ENCODE peak calls at places on chromosomes 3 and 15, in ten cellular contexts. P is stomach, K is transverse colon, J is K562, U is sigmoid colon, A is breast epithelium, E is HepG2, D is esophagus muscularis mucosa, Q is GM23338, F is Panc1. N is an unnamed sample.

GRCh38 chr15:98286831-98287230 is 326.3 kb downstream of the ARRDC4 start:
- DNase-seq in D (no peak), U (no peak), F (no peak), E (no peak), K (no peak), J (no peak), Q (no peak), A (no peak), P (no peak), N (no peak)

GRCh38 chr3:154089416-154090115 is 31.6 kb upstream of the ARHGEF26 start:
- DNase-seq in J (no peak), F (no peak), Q (no peak), A (no peak), P (no peak), D (no peak), E (no peak), U (no peak), K (no peak), N (no peak)

GRCh38 chr15:57541805-57542504 is 49.7 kb upstream of the MYZAP start:
- DNase-seq in A (peak), U (peak), D (no peak), P (peak), K (peak), F (no peak), E (peak), Q (peak), J (peak), N (no peak)

GRCh38 chr3:69142090-69142489 is 19.7 kb upstream of the LMOD3 start:
- DNase-seq in U (no peak), K (no peak), P (no peak), E (no peak), A (no peak), J (no peak), F (no peak), Q (no peak), D (no peak), N (no peak)

GRCh38 chr3:41405466-41405865 is 206.2 kb downstream of the CTNNB1 start:
- DNase-seq in U (no peak), E (no peak), F (no peak), Q (no peak), K (no peak), A (no peak), P (no peak), D (no peak), J (no peak), N (no peak)

GRCh38 chr3:106068795-106069194 is 200.0 kb upstream of the CBLB start:
- DNase-seq in Q (no peak), K (no peak), J (no peak), F (no peak), P (no peak), E (no peak), D (no peak), U (no peak), A (no peak), N (no peak)

GRCh38 chr15:47377465-47377864 is 339.8 kb upstream of the SEMA6D start:
- DNase-seq in J (no peak), Q (no peak), U (no peak), K (no peak), D (no peak), E (no peak), F (no peak), P (no peak), A (no peak), N (no peak)

GRCh38 chr3:134594236-134594825 is 56.5 kb downstream of the KY start:
- DNase-seq in U (no peak), K (no peak), J (no peak), P (no peak), F (no peak), Q (no peak), E (no peak), A (no peak), D (peak), N (no peak)

GRCh38 chr3:54773251-54773650 is 154.6 kb downstream of the LRTM1 start:
- DNase-seq in U (no peak), F (no peak), Q (no peak), E (no peak), P (no peak), A (no peak), J (no peak), D (peak), K (no peak), N (no peak)

GRCh38 chr15:40096094-40096876 is 12.4 kb downstream of the BMF start:
- DNase-seq in F (no peak), U (no peak), J (no peak), K (no peak), A (no peak), D (no peak), Q (no peak), E (no peak), P (no peak), N (no peak)
- TF ChIP-seq POLR2AphosphoS5 in F (no peak), U (no peak), J (no peak), K (no peak), A (no peak), D (no peak), Q (no peak), E (no peak), P (no peak), N (no peak)

GRCh38 chr15:72728821-72729220 is 42.8 kb downstream of the BBS4 start:
- DNase-seq in D (peak), Q (no peak), P (no peak), E (no peak), F (no peak), A (no peak), K (no peak), U (no peak), J (no peak), N (no peak)

GRCh38 chr15:72737723-72738122 is 45.8 kb downstream of the ADPGK start:
- DNase-seq in J (no peak), P (no peak), K (no peak), D (peak), E (no peak), A (no peak), F (no peak), Q (no peak), U (no peak), N (no peak)

GRCh38 chr15:72735111-72735510 is 48.4 kb downstream of the ADPGK start:
- DNase-seq in K (no peak), F (no peak), Q (no peak), D (peak), J (no peak), U (no peak), A (no peak), E (no peak), P (no peak), N (no peak)

GRCh38 chr15:72733941-72734738 is 48.1 kb downstream of the BBS4 start:
- DNase-seq in U (no peak), P (no peak), A (no peak), F (no peak), E (no peak), Q (no peak), J (no peak), K (no peak), D (peak), N (no peak)

DNA sequence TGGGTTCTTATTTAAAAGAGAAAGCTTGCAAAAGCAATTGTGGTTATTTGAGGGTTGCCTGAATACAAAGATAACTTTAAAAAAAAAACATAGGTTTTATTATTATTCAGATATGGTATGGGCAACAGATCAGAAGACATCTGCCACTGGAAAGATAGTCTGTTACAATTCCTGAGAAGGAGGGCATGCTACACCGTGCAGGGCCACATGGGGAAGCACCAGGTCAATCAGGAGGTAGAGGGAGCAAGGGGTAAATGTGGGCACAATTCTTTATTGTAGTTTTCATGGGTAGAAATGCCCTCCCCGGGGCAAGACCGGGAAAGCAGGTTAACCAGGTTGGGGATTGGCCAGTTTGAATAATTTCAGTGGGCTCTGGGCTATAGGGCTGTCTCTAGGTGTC is 46.5 kb downstream of the BBS4 start:
- DNase-seq in P (no peak), U (no peak), Q (peak), K (no peak), A (no peak), J (no peak), D (no peak), F (no peak), E (no peak), N (no peak)
- TF ChIP-seq CTCF in P (no peak), U (no peak), Q (peak), K (no peak), A (no peak), J (no peak), D (no peak), F (no peak), E (no peak), N (no peak)

DNA sequence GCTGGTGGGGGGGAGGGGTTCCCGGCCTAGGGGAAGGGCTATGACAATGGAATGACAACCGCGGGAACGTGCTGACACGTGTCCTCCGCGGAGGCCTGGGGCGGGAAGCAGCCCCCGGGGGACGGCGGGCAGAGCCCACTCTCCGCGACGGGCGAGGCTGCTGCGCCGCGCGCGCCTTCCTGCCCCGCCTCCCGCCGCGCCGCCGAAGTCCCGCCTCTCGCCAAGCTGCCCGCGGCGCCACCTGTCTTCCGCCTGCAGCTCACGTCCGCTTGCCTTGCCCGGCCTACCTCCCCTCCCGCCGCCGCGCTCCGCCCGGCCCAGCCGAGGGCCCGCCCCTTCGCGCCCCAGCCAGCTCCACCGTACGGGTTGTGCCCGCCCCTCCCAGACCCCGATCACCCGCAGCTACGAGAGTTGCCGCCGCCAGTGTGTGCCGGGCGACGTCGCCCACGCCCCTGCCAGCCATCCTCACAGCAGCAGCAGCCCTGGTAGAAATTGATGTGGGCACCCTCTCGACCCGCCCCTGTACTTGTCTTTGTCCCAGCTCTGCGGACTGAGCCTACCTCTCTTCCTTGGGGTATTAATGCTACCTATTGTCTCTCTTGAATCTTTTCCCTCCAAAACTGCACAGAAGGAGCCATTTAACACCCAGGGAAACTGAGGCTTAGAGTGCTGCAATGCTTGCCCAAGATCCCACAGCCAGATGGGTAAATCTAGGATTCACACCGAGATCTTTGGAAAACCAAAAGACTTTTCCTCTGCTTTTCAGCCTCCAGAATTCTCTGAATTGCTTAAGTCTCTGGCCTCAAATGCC is at the start of gene PARP16:
- DNase-seq in P (peak), D (peak), F (no peak), A (peak), K (peak), Q (peak), U (peak), J (peak), E (peak), N (peak)
- TF ChIP-seq POLR2AphosphoS5 in P (peak), D (peak), F (peak), A (peak), K (peak), Q (peak), U (peak), J (peak), E (peak), N (peak)

GRCh38 chr3:155354658-155355057 is 61.2 kb upstream of the STRIT1 start:
- DNase-seq in J (no peak), K (no peak), F (no peak), A (no peak), E (peak), D (no peak), Q (no peak), U (no peak), P (no peak), N (no peak)

GRCh38 chr3:155347901-155348300 is 54.4 kb upstream of the STRIT1 start:
- DNase-seq in D (no peak), J (no peak), E (no peak), P (no peak), F (no peak), A (no peak), K (no peak), Q (no peak), U (no peak), N (no peak)

GRCh38 chr3:155356594-155357370 is 63.3 kb upstream of the STRIT1 start:
- DNase-seq in P (no peak), U (no peak), K (no peak), F (no peak), Q (peak), D (no peak), J (peak), E (peak), A (no peak), N (no peak)

DNA sequence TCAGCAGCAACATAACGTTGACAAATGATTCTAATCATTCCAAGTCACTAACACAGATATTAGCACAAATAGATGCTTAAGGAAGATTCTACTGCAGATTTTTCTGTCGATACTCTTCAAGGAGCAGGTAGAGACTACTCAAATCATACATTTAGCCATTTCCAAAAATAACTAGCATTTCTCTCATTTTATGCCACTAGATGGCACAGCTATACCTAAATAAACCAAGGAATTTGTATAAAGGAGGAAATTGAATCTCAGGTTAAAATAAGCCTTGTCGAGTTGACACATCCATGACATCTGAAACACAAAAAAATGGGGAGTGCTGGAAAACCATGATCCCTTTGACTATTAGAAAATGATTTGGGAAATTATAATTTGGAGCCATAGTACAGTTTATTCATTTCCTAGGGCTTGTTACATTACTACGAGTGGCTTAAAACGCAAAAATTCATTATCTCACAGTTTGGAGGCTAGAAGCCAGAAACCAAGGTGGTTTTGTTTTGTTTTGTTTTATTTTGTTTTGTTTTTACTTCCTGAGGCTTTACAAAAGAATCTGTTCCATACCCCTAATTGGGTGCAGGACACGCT is 59.5 kb upstream of the STRIT1 start:
- DNase-seq in E (peak), F (peak), Q (peak), K (no peak), U (no peak), J (peak), D (no peak), A (no peak), P (no peak), N (no peak)
- TF ChIP-seq CTCF in E (peak), F (peak), Q (peak), K (peak), U (peak), J (peak), D (peak), A (no peak), P (peak), N (peak)

GRCh38 chr15:93986400-93986984 is 244.9 kb upstream of the MCTP2 start:
- DNase-seq in Q (no peak), A (no peak), U (no peak), K (no peak), D (no peak), P (no peak), J (no peak), E (no peak), F (no peak), N (no peak)

GRCh38 chr15:93985925-93986324 is 245.4 kb upstream of the MCTP2 start:
- DNase-seq in J (no peak), D (no peak), U (no peak), K (no peak), P (no peak), E (no peak), F (no peak), Q (no peak), A (no peak), N (no peak)

GRCh38 chr15:93987068-93987467 is 244.3 kb upstream of the MCTP2 start:
- DNase-seq in F (no peak), D (no peak), U (no peak), J (no peak), E (no peak), Q (no peak), K (no peak), P (no peak), A (no peak), N (no peak)

GRCh38 chr15:93983501-93983900 is 247.9 kb upstream of the MCTP2 start:
- DNase-seq in Q (no peak), E (no peak), D (no peak), U (no peak), K (no peak), P (no peak), F (no peak), A (no peak), J (no peak), N (no peak)

DNA sequence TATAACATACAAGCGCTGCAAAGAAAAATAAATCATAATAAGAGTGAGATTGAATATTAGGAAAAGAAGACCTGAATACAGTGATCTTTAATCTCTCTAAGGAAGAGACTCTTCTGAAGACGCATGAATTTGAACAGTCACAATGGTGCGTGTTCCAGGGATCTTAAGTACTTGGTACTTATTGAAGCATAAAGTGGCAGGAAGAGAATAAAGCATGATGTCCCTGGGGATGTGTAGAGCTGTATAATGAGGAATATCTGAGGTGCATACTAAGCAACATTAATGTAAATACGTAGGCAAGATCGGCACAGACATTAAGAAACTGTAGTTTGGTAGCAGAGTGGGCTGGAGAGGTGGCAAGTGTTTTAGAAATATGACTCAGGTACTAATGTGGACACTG is 246.2 kb upstream of the MCTP2 start:
- DNase-seq in P (no peak), E (no peak), F (no peak), D (no peak), Q (no peak), U (no peak), J (no peak), K (no peak), A (no peak), N (no peak)
- TF ChIP-seq POLR2AphosphoS5 in P (no peak), E (no peak), F (no peak), D (no peak), Q (no peak), U (no peak), J (no peak), K (no peak), A (no peak), N (no peak)

GRCh38 chr15:74725845-74726773 is 781 bp upstream of the CYP1A1 start:
- DNase-seq in F (no peak), D (no peak), K (peak), A (no peak), P (peak), U (no peak), E (peak), Q (peak), J (no peak), N (peak)
- TF ChIP-seq CTCF in F (no peak), D (no peak), K (no peak), A (no peak), P (no peak), U (no peak), E (peak), Q (peak), J (no peak), N (no peak)

GRCh38 chr3:85837402-85837801 is 878.6 kb downstream of the CADM2 start:
- DNase-seq in Q (no peak), E (no peak), P (no peak), U (no peak), J (no peak), A (no peak), F (no peak), D (no peak), K (no peak), N (no peak)
- TF ChIP-seq POLR2AphosphoS5 in Q (no peak), E (no peak), P (no peak), U (no peak), J (no peak), A (no peak), F (no peak), D (no peak), K (no peak), N (no peak)

GRCh38 chr3:56314842-56315241 is 153.4 kb downstream of the ERC2 start:
- DNase-seq in P (no peak), J (no peak), F (no peak), Q (peak), K (no peak), A (peak), U (no peak), E (no peak), D (no peak), N (no peak)
- TF ChIP-seq CTCF in P (no peak), J (no peak), F (no peak), Q (no peak), K (no peak), A (no peak), U (no peak), E (no peak), D (no peak), N (no peak)

GRCh38 chr15:36502509-36502908 is 76.9 kb upstream of the CDIN1 start:
- DNase-seq in K (no peak), J (no peak), A (no peak), E (no peak), U (no peak), D (no peak), F (no peak), P (no peak), Q (no peak), N (no peak)

GRCh38 chr15:36498401-36498800 is 81.0 kb upstream of the CDIN1 start:
- DNase-seq in K (no peak), D (no peak), P (no peak), J (no peak), A (no peak), U (no peak), Q (no peak), F (no peak), E (no peak), N (no peak)

GRCh38 chr15:36498922-36499321 is 80.5 kb upstream of the CDIN1 start:
- DNase-seq in K (no peak), E (no peak), U (no peak), Q (no peak), F (no peak), A (no peak), P (no peak), J (no peak), D (no peak), N (no peak)

GRCh38 chr15:36499751-36500389 is 79.6 kb upstream of the CDIN1 start:
- DNase-seq in D (no peak), A (no peak), E (no peak), J (no peak), K (no peak), P (no peak), U (no peak), F (no peak), Q (no peak), N (no peak)

GRCh38 chr15:36501063-36501678 is 78.3 kb upstream of the CDIN1 start:
- DNase-seq in D (no peak), U (no peak), J (peak), F (peak), A (no peak), E (peak), Q (peak), P (no peak), K (no peak), N (peak)
- TF ChIP-seq POLR2AphosphoS5 in D (no peak), U (no peak), J (no peak), F (no peak), A (no peak), E (no peak), Q (no peak), P (no peak), K (no peak), N (no peak)

DNA sequence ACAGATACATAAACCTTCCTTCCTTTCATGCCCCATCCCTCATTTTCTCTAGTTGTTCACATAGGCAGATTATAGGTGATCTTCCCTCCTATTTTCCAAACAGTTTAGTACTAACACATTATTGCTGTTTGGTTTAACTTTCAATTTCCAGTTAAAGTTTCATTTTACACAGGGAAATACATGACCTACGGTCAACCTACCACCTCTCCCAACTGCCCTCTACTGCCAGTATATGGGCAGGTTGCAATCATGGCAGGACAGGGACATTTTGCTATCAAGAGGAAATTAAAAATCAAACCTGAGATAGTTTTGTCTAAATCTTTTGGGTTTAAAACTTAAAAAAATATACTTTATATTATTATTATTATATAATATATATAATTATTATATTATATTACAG is 26.1 kb upstream of the TFDP2 start:
- DNase-seq in U (no peak), K (no peak), A (no peak), F (no peak), E (no peak), Q (no peak), P (no peak), D (no peak), J (no peak), N (no peak)
- TF ChIP-seq CTCF in U (no peak), K (no peak), A (no peak), F (no peak), E (no peak), Q (peak), P (no peak), D (no peak), J (no peak), N (no peak)